ENCODE peak calls at places on chromosomes 3 and 15, in six cellular contexts. A, Y, Q, F, C and W are unnamed samples. For H3K4me1, the result is how much of the 10 kb centered on the place peaks cover.

GRCh38 chr3:31981206-31982181 is at the start of the genes OSBPL10 and ZNF860:
- DNase-seq in A (peak), Y (peak), Q (peak), F (peak), C (peak), W (no peak)

GRCh38 chr3:167776144-167776685 is 40.7 kb downstream of the SERPINI1 start:
- DNase-seq in A (no peak), Y (no peak), Q (no peak), F (no peak), C (no peak), W (no peak)

GRCh38 chr15:73648027-73648295 is 14.8 kb upstream of the NPTN start:
- DNase-seq in A (no peak), Y (no peak), Q (no peak), F (no peak), C (no peak), W (no peak)

GRCh38 chr15:63288778-63289378 is 11.5 kb downstream of the APH1B start:
- DNase-seq in A (no peak), Y (no peak), Q (peak), F (peak), C (no peak), W (no peak)

GRCh38 chr3:155202626-155203025 is 90.9 kb downstream of the STRIT1 start:
- DNase-seq in A (no peak), Y (no peak), Q (no peak), F (no peak), C (no peak), W (no peak)

GRCh38 chr3:89340431-89340830 is 233.0 kb downstream of the EPHA3 start:
- DNase-seq in A (no peak), Y (no peak), Q (no peak), F (no peak), C (no peak), W (no peak)

GRCh38 chr15:37101634-37102314 is 1.4 kb upstream of the MEIS2 start:
- DNase-seq in A (peak), Y (no peak), Q (peak), F (peak), C (peak), W (no peak)

GRCh38 chr15:61598655-61599054 is 369.6 kb upstream of the RORA start:
- DNase-seq in A (no peak), Y (no peak), Q (no peak), F (no peak), C (no peak), W (no peak)

GRCh38 chr3:14319654-14320182 is 82.7 kb upstream of the SLC6A6 start:
- DNase-seq in A (no peak), Y (no peak), Q (peak), F (peak), C (no peak), W (no peak)

GRCh38 chr3:11774296-11774877 is 72.3 kb downstream of the TAMM41 start:
- DNase-seq in A (no peak), Y (no peak), Q (peak), F (peak), C (no peak), W (peak)

GRCh38 chr15:76935620-76936019 is 4.1 kb downstream of the RCN2 start:
- DNase-seq in A (no peak), Y (no peak), Q (peak), F (no peak), C (no peak), W (peak)

GRCh38 chr3:18988619-18989229 is 159.6 kb upstream of the KCNH8 start:
- DNase-seq in A (no peak), Y (no peak), Q (peak), F (peak), C (no peak), W (peak)

GRCh38 chr3:193831495-193832455 is 238.8 kb downstream of the OPA1 start:
- DNase-seq in A (no peak), Y (no peak), Q (peak), F (no peak), C (peak), W (no peak)

GRCh38 chr15:70412717-70413266 is 315.1 kb upstream of the TLE3 start:
- DNase-seq in A (no peak), Y (no peak), Q (no peak), F (no peak), C (no peak), W (no peak)

GRCh38 chr15:80066912-80067311 is 7.4 kb downstream of the ZFAND6 start:
- DNase-seq in A (no peak), Y (no peak), Q (no peak), F (no peak), C (no peak), W (no peak)

GRCh38 chr15:60914360-60914759 is 314.7 kb downstream of the RORA start:
- DNase-seq in A (no peak), Y (no peak), Q (no peak), F (no peak), C (no peak), W (no peak)

GRCh38 chr3:27221264-27221932 is 147.8 kb downstream of the NEK10 start:
- DNase-seq in A (no peak), Y (no peak), Q (no peak), F (no peak), C (no peak), W (no peak)

GRCh38 chr3:128875556-128876120 is 3.8 kb upstream of the ACAD9 start:
- DNase-seq in A (peak), Y (peak), Q (peak), F (peak), C (no peak), W (peak)

GRCh38 chr3:39907981-39908380 is 98.6 kb downstream of the MYRIP start:
- DNase-seq in A (peak), Y (no peak), Q (no peak), F (no peak), C (no peak), W (no peak)

GRCh38 chr15:99315636-99316035 is 64.4 kb downstream of the LRRC28 start:
- DNase-seq in A (no peak), Y (no peak), Q (no peak), F (no peak), C (no peak), W (no peak)

GRCh38 chr15:41024141-41024540 is 70.9 kb downstream of the CHAC1 start:
- DNase-seq in A (no peak), Y (no peak), Q (no peak), F (no peak), C (no peak), W (no peak)

GRCh38 chr3:164791263-164791662 is 287.0 kb downstream of the SI start:
- DNase-seq in A (no peak), Y (no peak), Q (no peak), F (no peak), C (no peak), W (no peak)

GRCh38 chr15:93943607-93944006 is 287.8 kb upstream of the MCTP2 start:
- DNase-seq in A (no peak), Y (no peak), Q (no peak), F (no peak), C (no peak), W (no peak)

GRCh38 chr15:44296625-44297524 is 8.4 kb downstream of the GOLM2 start:
- DNase-seq in A (no peak), Y (no peak), Q (no peak), F (peak), C (no peak), W (no peak)

DNA sequence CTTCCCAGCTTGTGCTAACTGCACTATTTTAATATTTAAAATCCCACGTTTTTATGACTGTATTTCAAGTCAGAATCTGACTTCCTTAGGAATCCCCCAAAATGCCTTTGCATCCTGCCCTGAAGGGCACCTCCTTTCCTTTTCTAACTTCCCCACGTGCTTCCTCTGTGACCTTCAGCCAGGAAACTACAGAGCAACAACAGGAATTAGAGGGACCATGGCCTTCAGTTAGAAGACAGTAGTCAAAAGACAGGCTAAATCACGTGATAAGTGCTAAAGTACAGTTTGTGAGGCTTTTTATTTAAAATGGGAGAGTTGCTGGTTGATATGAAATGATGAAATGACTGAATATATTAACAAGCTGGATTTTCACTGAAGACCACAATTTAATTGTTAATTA is 11.8 kb upstream of the ABHD10 start:
- DNase-seq in A (no peak), Y (no peak), Q (no peak), F (no peak), C (no peak), W (no peak)
- H3K27ac ChIP-seq in A (peak), Y (no peak), Q (no peak), F (no peak), C (no peak), W (no peak)

GRCh38 chr3:109926376-109926775 is 589.0 kb upstream of the DPPA4 start:
- DNase-seq in A (no peak), Y (no peak), Q (no peak), F (no peak), C (no peak), W (no peak)
- H3K4me1 ChIP-seq in A (under half), Y (under half), Q (under half), F (under half), C (under half), W (under half)

GRCh38 chr3:81894598-81894997 is 133.2 kb upstream of the GBE1 start:
- DNase-seq in A (no peak), Y (no peak), Q (no peak), F (no peak), C (no peak), W (no peak)

GRCh38 chr3:81891056-81891455 is 129.6 kb upstream of the GBE1 start:
- DNase-seq in A (no peak), Y (no peak), Q (no peak), F (no peak), C (no peak), W (no peak)

GRCh38 chr3:81888822-81889557 is 127.5 kb upstream of the GBE1 start:
- DNase-seq in A (no peak), Y (no peak), Q (no peak), F (no peak), C (no peak), W (no peak)

GRCh38 chr3:81887448-81887847 is 126.0 kb upstream of the GBE1 start:
- DNase-seq in A (no peak), Y (no peak), Q (no peak), F (no peak), C (no peak), W (no peak)

DNA sequence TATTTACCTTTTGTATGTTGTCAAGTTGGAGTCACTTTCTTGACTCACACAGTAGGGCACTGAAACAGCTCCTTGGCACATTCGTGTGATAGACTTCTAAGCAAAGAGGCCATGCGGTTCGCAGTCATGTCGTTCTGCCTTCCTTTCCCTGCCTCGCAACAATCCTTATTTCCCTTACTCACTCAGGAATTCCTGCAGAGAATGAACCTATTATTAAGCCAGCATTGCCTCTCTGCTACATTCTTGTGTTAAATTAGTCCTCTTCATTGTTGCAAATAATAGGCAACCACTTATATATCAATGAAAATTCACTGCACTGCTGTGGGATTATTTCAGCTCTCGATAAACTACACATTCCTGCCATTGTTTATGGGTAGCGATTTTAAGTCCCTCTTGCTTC is 130.1 kb upstream of the GBE1 start:
- DNase-seq in A (no peak), Y (no peak), Q (no peak), F (no peak), C (no peak), W (no peak)
- H3K27ac ChIP-seq in A (no peak), Y (no peak), Q (no peak), F (no peak), C (no peak), W (no peak)

GRCh38 chr15:48850648-48851047 is 27.3 kb upstream of the EID1 start:
- DNase-seq in A (no peak), Y (no peak), Q (no peak), F (no peak), C (no peak), W (no peak)
- H3K4me1 ChIP-seq in A (under half), Y (under half), Q (under half), F (under half), C (under half), W (under half)

DNA sequence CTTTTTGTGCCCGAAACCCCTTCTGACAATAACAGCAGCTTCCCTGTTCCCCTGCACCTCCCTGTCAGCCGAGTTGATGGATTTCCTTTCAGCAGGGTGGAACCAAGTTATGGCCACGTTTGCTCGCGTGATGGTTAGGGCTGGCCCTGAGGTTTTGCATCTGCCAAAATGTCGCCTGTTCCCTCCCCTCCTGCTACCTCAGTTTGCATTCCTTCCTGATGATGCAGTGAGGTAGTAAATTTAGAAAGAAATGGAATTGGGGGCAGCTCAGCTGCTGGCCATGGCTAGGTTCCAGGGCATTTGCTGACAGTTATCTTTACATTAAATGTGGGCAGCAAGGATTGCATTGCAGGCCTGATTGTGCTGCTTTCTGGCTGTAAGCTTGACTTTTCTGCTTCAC is 13.2 kb downstream of the LIMD1 start:
- DNase-seq in A (peak), Y (no peak), Q (no peak), F (no peak), C (no peak), W (no peak)
- H3K27ac ChIP-seq in A (peak), Y (no peak), Q (no peak), F (peak), C (peak), W (no peak)

DNA sequence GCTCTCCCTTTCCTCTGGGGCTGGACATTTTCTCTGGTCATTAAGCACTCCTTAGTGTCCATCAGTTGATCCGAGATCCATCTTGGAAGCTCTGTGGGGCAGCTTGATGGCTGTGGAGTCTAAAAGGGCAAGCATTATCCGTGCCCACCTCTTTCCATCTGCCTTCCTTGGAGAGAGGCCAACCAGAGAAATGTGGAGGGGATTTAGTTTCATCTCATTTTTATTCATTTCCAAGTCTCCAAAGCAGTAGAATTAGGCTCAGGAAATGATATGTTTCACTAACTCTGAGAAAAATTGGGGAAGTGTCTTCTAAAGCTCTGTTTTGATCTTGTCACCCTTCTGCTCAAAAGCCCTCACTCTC is 95.9 kb upstream of the KLHL25 start:
- DNase-seq in A (no peak), Y (no peak), Q (no peak), F (no peak), C (no peak), W (no peak)
- H3K4me1 ChIP-seq in A (under half), Y (under half), Q (under half), F (under half), C (under half), W (under half)

GRCh38 chr15:52421029-52421428 is 107.7 kb downstream of the MYO5A start:
- DNase-seq in A (no peak), Y (no peak), Q (peak), F (no peak), C (no peak), W (no peak)

GRCh38 chr15:52422001-52422400 is 106.7 kb downstream of the MYO5A start:
- DNase-seq in A (no peak), Y (no peak), Q (no peak), F (no peak), C (no peak), W (no peak)

GRCh38 chr15:52427804-52428203 is 100.9 kb downstream of the MYO5A start:
- DNase-seq in A (peak), Y (no peak), Q (no peak), F (peak), C (peak), W (no peak)

GRCh38 chr15:52424856-52425431 is 103.7 kb downstream of the MYO5A start:
- DNase-seq in A (no peak), Y (no peak), Q (no peak), F (no peak), C (no peak), W (no peak)

GRCh38 chr15:52423852-52424251 is 104.8 kb downstream of the MYO5A start:
- DNase-seq in A (no peak), Y (no peak), Q (no peak), F (no peak), C (no peak), W (no peak)
- H3K27ac ChIP-seq in A (peak), Y (no peak), Q (no peak), F (no peak), C (peak), W (no peak)

DNA sequence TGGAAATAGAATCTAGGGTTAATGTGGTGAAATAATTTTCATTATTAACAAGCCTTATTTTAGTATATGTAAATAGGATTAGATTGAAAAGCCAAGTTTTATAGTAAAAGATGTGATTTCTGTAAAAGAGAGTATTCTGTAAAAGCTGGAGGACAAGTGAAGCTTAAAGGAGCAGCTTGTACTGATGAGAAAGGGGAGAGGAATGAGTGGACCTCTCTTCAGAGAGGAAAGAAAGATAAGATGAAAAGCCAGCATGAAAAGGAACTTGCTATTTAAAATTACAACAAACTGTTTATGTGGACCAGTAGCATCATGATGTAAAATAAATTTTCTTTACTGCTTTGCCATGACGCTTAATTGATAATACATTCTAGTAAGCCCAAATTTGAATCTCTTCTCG is 18.5 kb downstream of the ALCAM start:
- DNase-seq in A (no peak), Y (no peak), Q (no peak), F (no peak), C (no peak), W (no peak)
- H3K4me1 ChIP-seq in A (under half), Y (under half), Q (under half), F (under half), C (under half), W (under half)

GRCh38 chr3:71465371-71466007 is 118.0 kb downstream of the FOXP1 start:
- DNase-seq in A (no peak), Y (no peak), Q (no peak), F (no peak), C (no peak), W (no peak)

GRCh38 chr3:71464613-71465012 is 118.9 kb downstream of the FOXP1 start:
- DNase-seq in A (no peak), Y (no peak), Q (no peak), F (no peak), C (no peak), W (no peak)

GRCh38 chr3:71469131-71469430 is 114.4 kb downstream of the FOXP1 start:
- DNase-seq in A (no peak), Y (no peak), Q (no peak), F (no peak), C (no peak), W (no peak)

GRCh38 chr3:71468311-71469130 is 115.0 kb downstream of the FOXP1 start:
- DNase-seq in A (no peak), Y (no peak), Q (no peak), F (peak), C (no peak), W (no peak)

GRCh38 chr3:71466483-71466882 is 117.0 kb downstream of the FOXP1 start:
- DNase-seq in A (no peak), Y (no peak), Q (no peak), F (no peak), C (no peak), W (no peak)
- H3K27ac ChIP-seq in A (peak), Y (no peak), Q (no peak), F (no peak), C (no peak), W (no peak)

GRCh38 chr3:16378920-16379319 is 113.9 kb downstream of the OXNAD1 start:
- DNase-seq in A (no peak), Y (no peak), Q (no peak), F (no peak), C (no peak), W (peak)
- H3K4me1 ChIP-seq in A (half or more), Y (half or more), Q (half or more), F (under half), C (under half), W (half or more)